ENCODE peak calls at places on chromosomes 7 and 10, in seven cellular contexts. M, Q, V, P, S, U and B are unnamed samples.

GRCh38 chr7:12730523-12730922 is 43.1 kb downstream of the ARL4A start:
- DNase-seq in M (no peak), Q (no peak), V (no peak), P (no peak), S (no peak), U (no peak), B (no peak)

GRCh38 chr10:133230387-133231195 is 574 bp downstream of the UTF1 start:
- DNase-seq in M (peak), Q (no peak), V (peak), P (peak), S (no peak), U (no peak), B (peak)

GRCh38 chr10:51773681-51774080 is 74.3 kb upstream of the CSTF2T start:
- DNase-seq in M (no peak), Q (no peak), V (no peak), P (no peak), S (no peak), U (peak), B (no peak)

GRCh38 chr10:75462865-75463264 is 31.4 kb downstream of the LRMDA start:
- DNase-seq in M (no peak), Q (no peak), V (no peak), P (no peak), S (no peak), U (no peak), B (no peak)

GRCh38 chr10:97096327-97097153 is 89.2 kb downstream of the SLIT1 start:
- DNase-seq in M (no peak), Q (no peak), V (no peak), P (no peak), S (no peak), U (no peak), B (no peak)

GRCh38 chr7:113291058-113291457 is 172.7 kb upstream of the SMIM30 start:
- DNase-seq in M (no peak), Q (no peak), V (peak), P (no peak), S (no peak), U (no peak), B (no peak)

GRCh38 chr10:80609331-80609730 is 71.6 kb downstream of the SH2D4B start:
- DNase-seq in M (no peak), Q (peak), V (no peak), P (no peak), S (no peak), U (no peak), B (no peak)

GRCh38 chr10:80662429-80663211 is 124.9 kb downstream of the SH2D4B start:
- DNase-seq in M (peak), Q (peak), V (peak), P (peak), S (peak), U (peak), B (peak)

GRCh38 chr7:149610441-149611011 is 112.9 kb upstream of the ZNF746 start:
- DNase-seq in M (no peak), Q (no peak), V (no peak), P (no peak), S (no peak), U (no peak), B (no peak)

GRCh38 chr10:96417432-96417831 is 58.6 kb upstream of the OPALIN start:
- DNase-seq in M (no peak), Q (peak), V (no peak), P (no peak), S (no peak), U (no peak), B (no peak)

GRCh38 chr7:106076537-106076936 is 35.6 kb downstream of the SYPL1 start:
- DNase-seq in M (no peak), Q (no peak), V (no peak), P (no peak), S (no peak), U (no peak), B (no peak)

GRCh38 chr7:146702898-146703297 is 586.3 kb downstream of the CNTNAP2 start:
- DNase-seq in M (no peak), Q (no peak), V (no peak), P (no peak), S (no peak), U (no peak), B (no peak)

GRCh38 chr7:92916751-92917369 is 80.5 kb upstream of the CDK6 start:
- DNase-seq in M (peak), Q (peak), V (no peak), P (no peak), S (no peak), U (peak), B (peak)

GRCh38 chr10:18400201-18400910 is 251.0 kb downstream of the NSUN6 start:
- DNase-seq in M (peak), Q (no peak), V (no peak), P (peak), S (no peak), U (peak), B (peak)

GRCh38 chr7:149713061-149713730 is 60.2 kb downstream of the ZNF467 start:
- DNase-seq in M (no peak), Q (no peak), V (no peak), P (no peak), S (no peak), U (no peak), B (no peak)

GRCh38 chr7:22635349-22635748 is 91.7 kb upstream of the IL6 start:
- DNase-seq in M (no peak), Q (no peak), V (no peak), P (no peak), S (no peak), U (no peak), B (peak)

GRCh38 chr7:8442295-8442813 is 8.9 kb downstream of the NXPH1 start:
- DNase-seq in M (no peak), Q (no peak), V (peak), P (no peak), S (no peak), U (no peak), B (no peak)

GRCh38 chr10:5297466-5297865 is 67.3 kb upstream of the UCN3 start:
- DNase-seq in M (peak), Q (peak), V (no peak), P (no peak), S (no peak), U (no peak), B (peak)

GRCh38 chr10:126969310-126969709 is 64.1 kb downstream of the DOCK1 start:
- DNase-seq in M (peak), Q (peak), V (no peak), P (no peak), S (no peak), U (no peak), B (no peak)

GRCh38 chr7:124033093-124033806 is 383 bp upstream of the TMEM229A start:
- DNase-seq in M (peak), Q (no peak), V (peak), P (peak), S (no peak), U (no peak), B (no peak)

GRCh38 chr10:12868229-12868628 is 133.3 kb downstream of the CCDC3 start:
- DNase-seq in M (no peak), Q (no peak), V (no peak), P (no peak), S (no peak), U (no peak), B (no peak)

GRCh38 chr7:18667466-18667865 is 171.9 kb downstream of the HDAC9 start:
- DNase-seq in M (no peak), Q (peak), V (no peak), P (no peak), S (no peak), U (peak), B (peak)

GRCh38 chr10:132142396-132143161 is 44.2 kb upstream of the DPYSL4 start:
- DNase-seq in M (peak), Q (peak), V (peak), P (peak), S (no peak), U (no peak), B (no peak)

GRCh38 chr10:89307213-89307612 is 5.4 kb downstream of the IFIT2 start:
- DNase-seq in M (no peak), Q (no peak), V (no peak), P (no peak), S (no peak), U (no peak), B (no peak)

GRCh38 chr10:69629519-69629896 is 539 bp upstream of the FAM241B start:
- DNase-seq in M (no peak), Q (no peak), V (no peak), P (no peak), S (no peak), U (no peak), B (no peak)

GRCh38 chr7:124779620-124780019 is 14.0 kb upstream of the GPR37 start:
- DNase-seq in M (no peak), Q (no peak), V (no peak), P (no peak), S (no peak), U (no peak), B (no peak)

GRCh38 chr7:27110163-27110976 is 7.9 kb upstream of the HOXA2 start:
- DNase-seq in M (no peak), Q (no peak), V (peak), P (no peak), S (peak), U (peak), B (no peak)

GRCh38 chr7:116610210-116610609 is 61.8 kb upstream of the MET start:
- DNase-seq in M (no peak), Q (peak), V (no peak), P (no peak), S (no peak), U (peak), B (peak)

GRCh38 chr7:47640215-47640739 is 58.4 kb upstream of the TNS3 start:
- DNase-seq in M (no peak), Q (no peak), V (no peak), P (no peak), S (no peak), U (no peak), B (no peak)

GRCh38 chr10:24553051-24553612 is 170.6 kb downstream of the ARHGAP21 start:
- DNase-seq in M (no peak), Q (no peak), V (no peak), P (no peak), S (no peak), U (no peak), B (no peak)

GRCh38 chr10:94066411-94066810 is 72.7 kb downstream of the PLCE1 start:
- DNase-seq in M (no peak), Q (peak), V (no peak), P (peak), S (no peak), U (peak), B (peak)

GRCh38 chr7:5354460-5355279 is 69.0 kb downstream of the TNRC18 start:
- DNase-seq in M (peak), Q (peak), V (peak), P (no peak), S (peak), U (peak), B (peak)

GRCh38 chr7:19015066-19015465 is 102.4 kb downstream of the TWIST1 start:
- DNase-seq in M (no peak), Q (no peak), V (no peak), P (no peak), S (no peak), U (no peak), B (no peak)

GRCh38 chr7:16636533-16637173 is 8.9 kb downstream of the ANKMY2 start:
- DNase-seq in M (no peak), Q (peak), V (no peak), P (no peak), S (no peak), U (peak), B (no peak)

GRCh38 chr10:100100651-100101525 is 19.2 kb upstream of the CPN1 start:
- DNase-seq in M (no peak), Q (peak), V (no peak), P (no peak), S (no peak), U (peak), B (peak)

GRCh38 chr7:18352339-18353255 is 143.0 kb upstream of the HDAC9 start:
- DNase-seq in M (peak), Q (peak), V (no peak), P (peak), S (peak), U (peak), B (peak)

GRCh38 chr10:87952612-87953011 is 89.2 kb downstream of the PTEN start:
- DNase-seq in M (no peak), Q (no peak), V (no peak), P (no peak), S (no peak), U (no peak), B (no peak)

GRCh38 chr10:79087721-79088120 is 19.0 kb downstream of the ZMIZ1 start:
- DNase-seq in M (no peak), Q (no peak), V (no peak), P (no peak), S (no peak), U (no peak), B (no peak)

DNA sequence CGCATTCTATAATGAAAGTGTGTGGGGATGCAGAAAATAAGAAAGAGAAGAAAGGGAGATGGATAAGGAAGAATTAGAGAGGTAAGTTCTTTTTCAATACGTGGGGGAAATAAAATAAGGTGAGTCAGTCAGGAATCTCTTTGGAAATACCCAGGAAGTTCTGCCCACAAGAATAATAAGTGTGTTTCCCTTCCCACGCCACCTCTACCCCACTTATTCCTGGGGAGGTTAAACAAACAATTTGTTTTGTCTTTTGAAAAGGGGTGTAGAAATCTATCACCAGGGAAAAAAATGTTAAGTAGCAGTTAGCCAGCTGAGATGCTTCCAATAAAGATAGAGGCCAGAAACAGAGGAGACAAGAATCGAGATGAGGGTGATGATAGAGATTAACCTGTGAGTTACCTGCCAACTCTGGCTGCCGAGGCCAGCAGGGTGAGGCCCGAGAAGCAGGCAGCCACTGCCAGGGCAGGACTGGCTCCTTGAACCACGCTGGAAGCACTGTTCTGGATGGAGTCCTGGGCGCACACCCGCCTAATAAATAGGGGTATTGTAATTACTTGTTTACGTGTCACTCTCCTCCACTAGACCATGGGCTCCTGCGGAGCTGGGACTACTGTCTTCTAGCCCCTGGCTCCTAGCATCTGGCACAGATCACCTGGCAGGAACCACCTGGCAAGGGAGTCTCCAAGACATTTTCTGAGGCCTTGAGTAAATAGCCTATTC is 191.3 kb downstream of the FGFR2 start:
- DNase-seq in M (no peak), Q (no peak), V (no peak), P (no peak), S (no peak), U (no peak), B (no peak)
- H3K4me3 ChIP-seq in M (no peak), Q (no peak), V (no peak), P (no peak), S (no peak), U (no peak), B (no peak)

GRCh38 chr7:81865754-81866153 is 95.9 kb upstream of the HGF start:
- DNase-seq in M (no peak), Q (no peak), V (no peak), P (no peak), S (no peak), U (no peak), B (no peak)
- TF ChIP-seq CTCF in M (no peak), Q (no peak), V (no peak), P (no peak), S (no peak), U (no peak), B (no peak)

GRCh38 chr10:50469778-50470193 is 154.0 kb downstream of the SGMS1 start:
- DNase-seq in M (no peak), Q (no peak), V (no peak), P (no peak), S (no peak), U (no peak), B (no peak)
- H3K4me3 ChIP-seq in M (no peak), Q (no peak), V (no peak), P (no peak), S (no peak), U (no peak), B (no peak)

DNA sequence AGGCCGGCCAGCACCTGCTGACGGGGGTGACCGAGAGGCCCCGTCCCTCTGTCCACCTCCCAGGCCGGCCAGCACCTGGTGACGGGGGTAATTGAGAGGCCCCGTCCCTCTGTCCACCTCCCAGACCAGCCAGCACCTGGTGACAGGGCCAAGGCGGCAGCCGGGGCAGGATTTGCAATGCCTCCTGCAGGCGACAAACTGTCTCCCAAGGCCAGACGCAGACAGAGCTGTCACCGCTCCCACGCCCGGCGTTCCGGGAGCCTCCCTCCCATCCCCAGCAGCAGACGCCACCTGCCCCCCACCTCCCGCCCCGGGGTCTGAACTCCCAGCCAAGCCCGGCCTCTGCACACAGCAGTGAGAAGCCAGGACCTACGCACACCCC is 94.9 kb upstream of the DIP2C start:
- DNase-seq in M (peak), Q (no peak), V (peak), P (no peak), S (no peak), U (no peak), B (no peak)
- TF ChIP-seq CTCF in M (no peak), Q (no peak), V (no peak), P (no peak), S (no peak), U (no peak), B (no peak)